ENCODE peak calls at places on chromosomes 5 and 9, in six cellular contexts. E is neuronal stem cell, S is mesenchymal stem cell, C is IMR-90, J is H1, U is trophoblast cell. R is an unnamed sample. For H3K36me3, the result is how much of the 10 kb centered on the place peaks cover.

GRCh38 chr5:156892223-156892622 is 42.1 kb downstream of the PPP1R2B start:
- DNase-seq in E (no peak), U (no peak), J (no peak), C (no peak), S (no peak), R (peak)

GRCh38 chr9:88741335-88741734 is 206.4 kb downstream of the NXNL2 start:
- DNase-seq in S (no peak), J (peak), E (no peak), U (no peak), C (no peak), R (peak)

GRCh38 chr5:102628449-102629175 is 126.5 kb upstream of the PAM start:
- DNase-seq in C (peak), U (peak), S (peak), J (no peak), E (no peak), R (no peak)

GRCh38 chr5:72878854-72879253 is 62.4 kb downstream of the TNPO1 start:
- DNase-seq in C (no peak), E (no peak), S (no peak), J (no peak), U (no peak), R (no peak)

GRCh38 chr5:149641600-149641999 is 60.3 kb downstream of the ARHGEF37 start:
- DNase-seq in E (no peak), J (no peak), C (no peak), S (no peak), U (no peak), R (no peak)

GRCh38 chr9:120443489-120443888 is 136.5 kb downstream of the CDK5RAP2 start:
- DNase-seq in S (peak), U (no peak), C (peak), J (no peak), E (no peak), R (no peak)

GRCh38 chr9:130845901-130846381 is 10.9 kb downstream of the ABL1 start:
- DNase-seq in E (no peak), C (peak), U (no peak), J (no peak), S (peak), R (no peak)

GRCh38 chr5:59401637-59402036 is 491.9 kb downstream of the PDE4D start:
- DNase-seq in C (no peak), S (no peak), E (no peak), J (no peak), U (no peak), R (no peak)

GRCh38 chr5:39980056-39980455 is 555.3 kb upstream of the DAB2 start:
- DNase-seq in U (no peak), S (peak), E (no peak), C (no peak), J (no peak), R (no peak)

GRCh38 chr5:124866355-124867063 is 120.1 kb upstream of the ZNF608 start:
- DNase-seq in E (no peak), J (no peak), U (no peak), C (no peak), S (no peak), R (peak)

GRCh38 chr9:104951487-104951886 is 23.5 kb upstream of the ABCA1 start:
- DNase-seq in E (no peak), J (no peak), S (no peak), C (no peak), U (no peak), R (no peak)

GRCh38 chr5:76363385-76364261 is 39.5 kb upstream of the IQGAP2 start:
- DNase-seq in C (no peak), E (no peak), J (no peak), U (no peak), S (no peak), R (no peak)

GRCh38 chr5:155729684-155730059 is 597.3 kb upstream of the SGCD start:
- DNase-seq in U (no peak), S (no peak), C (no peak), E (peak), J (peak), R (peak)

GRCh38 chr9:89919171-89919681 is 314.4 kb downstream of the GADD45G start:
- DNase-seq in E (no peak), C (no peak), U (peak), J (peak), S (no peak), R (peak)

GRCh38 chr5:138353550-138353893 is 1.0 kb downstream of the KDM3B start:
- DNase-seq in U (no peak), C (no peak), S (no peak), E (no peak), J (no peak), R (no peak)

GRCh38 chr9:107279084-107279483 is 4.0 kb upstream of the RAD23B start:
- DNase-seq in J (no peak), E (no peak), S (no peak), U (peak), C (no peak), R (no peak)

GRCh38 chr9:18077941-18078678 is 395.8 kb upstream of the ADAMTSL1 start:
- DNase-seq in J (no peak), E (no peak), U (no peak), S (no peak), C (no peak), R (no peak)

GRCh38 chr9:85038061-85038460 is 368.5 kb downstream of the NTRK2 start:
- DNase-seq in J (no peak), U (no peak), S (no peak), E (no peak), C (no peak), R (no peak)

GRCh38 chr5:119080975-119081374 is 10.1 kb downstream of the DMXL1 start:
- DNase-seq in C (no peak), U (no peak), J (no peak), S (no peak), E (no peak), R (peak)

GRCh38 chr5:159783731-159784247 is 132.5 kb upstream of the ADRA1B start:
- DNase-seq in U (no peak), J (no peak), S (no peak), C (no peak), E (no peak), R (no peak)

GRCh38 chr9:99511723-99512122 is 289.6 kb downstream of the SEC61B start:
- DNase-seq in S (no peak), U (no peak), C (no peak), J (no peak), E (no peak), R (peak)

GRCh38 chr5:32138839-32139493 is 35.2 kb downstream of the GOLPH3 start:
- DNase-seq in U (no peak), J (no peak), E (no peak), S (no peak), C (peak), R (no peak)

GRCh38 chr9:73216016-73216415 is 64.4 kb downstream of the ANXA1 start:
- DNase-seq in C (no peak), J (no peak), S (no peak), E (no peak), U (no peak), R (peak)

GRCh38 chr5:40486437-40487270 is 193.1 kb upstream of the PTGER4 start:
- DNase-seq in U (peak), C (peak), S (no peak), J (no peak), E (no peak), R (no peak)

GRCh38 chr5:118883396-118883795 is 105.0 kb downstream of the DTWD2 start:
- DNase-seq in C (no peak), J (no peak), E (no peak), U (no peak), S (no peak), R (peak)

GRCh38 chr5:1005362-1005851 is 3.2 kb upstream of the NKD2 start:
- DNase-seq in E (no peak), J (peak), U (no peak), C (no peak), S (no peak), R (no peak)

GRCh38 chr5:1512541-1513291 is 11.0 kb downstream of the LPCAT1 start:
- DNase-seq in C (no peak), U (peak), E (no peak), J (peak), S (no peak), R (no peak)

GRCh38 chr5:132259061-132259851 is 1.8 kb downstream of the PDLIM4 start:
- DNase-seq in C (peak), S (peak), J (peak), U (no peak), E (no peak), R (no peak)

GRCh38 chr5:86861514-86861913 is 243.8 kb downstream of the COX7C start:
- DNase-seq in E (peak), J (no peak), U (no peak), S (no peak), C (no peak), R (peak)

GRCh38 chr5:146607663-146608315 is 91.8 kb upstream of the GPR151 start:
- DNase-seq in J (no peak), C (no peak), E (no peak), U (no peak), S (no peak), R (no peak)

GRCh38 chr5:176144508-176144907 is 93.7 kb upstream of the SIMC1 start:
- DNase-seq in J (no peak), S (no peak), U (no peak), E (no peak), C (no peak), R (no peak)

GRCh38 chr9:77375956-77376532 is 198.7 kb downstream of the VPS13A start:
- DNase-seq in S (peak), J (no peak), E (peak), C (peak), U (no peak), R (peak)

GRCh38 chr5:21919417-21920022 is 933.6 kb downstream of the CDH12 start:
- DNase-seq in C (peak), E (peak), S (peak), J (no peak), U (no peak), R (peak)

GRCh38 chr5:57650360-57651069 is 167.9 kb upstream of the ACTBL2 start:
- DNase-seq in J (peak), C (peak), U (peak), S (peak), E (no peak), R (peak)

GRCh38 chr5:60718186-60718892 is 18.4 kb upstream of the DEPDC1B start:
- DNase-seq in C (no peak), E (no peak), S (no peak), U (no peak), J (no peak), R (no peak)

GRCh38 chr9:121774715-121775613 is 123.5 kb downstream of the DAB2IP start:
- DNase-seq in S (no peak), E (no peak), U (no peak), J (no peak), C (no peak), R (no peak)

GRCh38 chr5:120509056-120509455 is 45.0 kb downstream of the PRR16 start:
- DNase-seq in J (no peak), U (no peak), C (peak), S (no peak), E (no peak), R (no peak)

GRCh38 chr5:140575309-140575708 is 10.7 kb downstream of the SLC35A4 start:
- DNase-seq in U (peak), S (no peak), J (no peak), C (peak), E (no peak), R (peak)

GRCh38 chr5:145792840-145793239 is 42.3 kb downstream of the PRELID2 start:
- DNase-seq in S (no peak), C (no peak), J (no peak), U (no peak), E (no peak), R (no peak)

DNA sequence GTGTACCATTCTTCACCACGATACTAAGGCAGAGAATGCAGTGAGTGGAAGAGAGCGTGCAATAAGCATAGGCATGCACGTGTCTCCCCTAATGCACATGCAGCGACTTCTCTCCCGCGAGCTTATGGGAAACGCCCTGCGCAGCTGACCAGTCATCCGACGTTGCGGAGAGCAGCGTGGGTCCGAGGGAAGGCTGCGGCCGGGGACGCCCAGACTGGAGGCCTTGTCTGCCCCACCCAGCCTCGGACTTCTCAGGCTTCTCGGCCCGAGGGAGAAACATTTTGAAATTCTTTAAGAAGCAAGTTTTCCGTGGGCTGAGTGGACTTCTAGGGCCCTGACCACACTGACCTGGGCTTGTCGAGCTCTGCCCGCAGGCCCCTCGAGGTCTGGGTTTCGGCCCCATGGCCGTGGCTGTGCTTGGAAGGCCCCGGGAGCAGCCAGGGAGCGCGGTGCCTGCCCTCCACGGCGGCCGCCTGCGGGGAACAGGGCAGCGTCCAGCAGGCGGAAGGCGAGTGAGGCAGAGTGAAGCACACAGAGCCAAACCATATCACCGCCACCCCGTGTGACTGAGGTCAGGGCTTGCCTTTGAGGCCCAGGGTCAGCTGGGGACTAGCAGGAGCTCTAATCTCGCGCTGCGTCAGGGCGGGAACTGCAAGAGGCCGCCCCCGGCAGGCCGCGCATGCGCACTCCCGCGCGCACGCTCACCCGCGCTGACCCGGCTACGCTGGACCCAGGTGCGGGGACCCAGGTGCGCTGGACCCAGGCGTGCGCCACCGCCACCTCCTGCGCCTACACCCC is 60.0 kb upstream of the IRX1 start:
- DNase-seq in U (no peak), S (no peak), J (no peak), E (no peak), C (no peak), R (no peak)
- H4K8ac ChIP-seq in U (no peak), S (no peak), J (peak), E (no peak), C (no peak), R (no peak)

GRCh38 chr9:93525476-93525875 is 50.9 kb upstream of the PHF2 start:
- DNase-seq in E (no peak), S (no peak), U (no peak), C (no peak), J (no peak), R (peak)
- H3K36me3 ChIP-seq in E (half or more), S (under half), U (under half), C (under half), J (under half), R (under half)

GRCh38 chr9:127199001-127199791 is 65.4 kb upstream of the GARNL3 start:
- DNase-seq in S (peak), J (peak), E (peak), C (peak), U (peak), R (peak)
- H4K8ac ChIP-seq in S (no peak), J (peak), E (no peak), C (no peak), U (no peak), R (no peak)

GRCh38 chr5:17257705-17258273 is 40.4 kb downstream of the BASP1 start:
- DNase-seq in E (no peak), C (peak), J (no peak), U (no peak), S (peak), R (no peak)

GRCh38 chr5:17255471-17256016 is 38.1 kb downstream of the BASP1 start:
- DNase-seq in J (no peak), U (peak), C (no peak), E (no peak), S (peak), R (no peak)

GRCh38 chr5:17258429-17258828 is 41.0 kb downstream of the BASP1 start:
- DNase-seq in U (no peak), S (no peak), C (peak), E (no peak), J (no peak), R (no peak)

GRCh38 chr5:17256171-17256570 is 38.7 kb downstream of the BASP1 start:
- DNase-seq in S (peak), E (no peak), U (no peak), C (no peak), J (no peak), R (no peak)

GRCh38 chr5:17256839-17257238 is 39.4 kb downstream of the BASP1 start:
- DNase-seq in C (no peak), J (no peak), U (no peak), E (no peak), S (no peak), R (no peak)
- H3K36me3 ChIP-seq in C (under half), J (under half), U (under half), E (half or more), S (under half), R (under half)

DNA sequence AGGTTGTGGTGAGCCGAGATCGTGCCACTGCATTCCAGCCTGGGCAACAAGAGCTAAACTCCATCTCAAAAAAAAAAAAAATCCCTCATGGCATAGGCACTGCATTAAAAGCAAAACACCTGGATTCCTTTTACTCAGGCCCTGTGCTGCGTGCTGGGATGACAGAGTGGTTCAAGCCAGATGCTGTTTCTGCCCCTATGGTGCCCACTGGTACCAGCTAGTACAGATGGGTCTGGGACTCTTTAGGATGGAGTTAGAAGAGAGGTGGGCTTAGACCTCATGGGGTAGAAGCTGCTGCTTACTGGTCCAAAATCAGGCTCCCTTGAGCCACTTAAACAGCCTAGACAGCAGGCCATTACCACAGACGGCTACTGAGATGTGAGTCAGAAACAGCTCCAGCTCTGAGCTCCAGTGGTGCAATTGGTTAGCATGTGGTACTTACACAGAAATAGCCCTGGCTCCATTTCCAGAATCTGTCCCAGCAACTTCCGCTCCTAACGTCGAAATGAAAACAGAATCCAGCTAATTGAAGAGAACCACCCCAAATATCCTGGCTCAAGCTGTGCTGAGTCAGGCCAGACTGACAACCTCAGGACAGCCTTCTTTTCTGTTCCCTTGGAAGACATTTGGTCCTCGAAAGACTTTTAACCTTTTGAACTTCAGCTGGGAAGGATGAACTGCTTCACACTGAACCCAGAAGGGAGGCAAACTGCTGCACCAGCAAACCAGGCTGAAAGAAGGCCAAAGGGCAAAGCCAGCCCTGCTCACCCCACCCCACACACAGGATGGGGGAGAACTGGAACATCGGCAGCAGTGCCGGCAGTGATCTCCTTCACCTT is 15.5 kb downstream of the C5orf15 start:
- DNase-seq in C (peak), J (no peak), E (no peak), S (peak), U (no peak), R (no peak)
- H4K8ac ChIP-seq in C (no peak), J (no peak), E (no peak), S (no peak), U (no peak), R (no peak)

DNA sequence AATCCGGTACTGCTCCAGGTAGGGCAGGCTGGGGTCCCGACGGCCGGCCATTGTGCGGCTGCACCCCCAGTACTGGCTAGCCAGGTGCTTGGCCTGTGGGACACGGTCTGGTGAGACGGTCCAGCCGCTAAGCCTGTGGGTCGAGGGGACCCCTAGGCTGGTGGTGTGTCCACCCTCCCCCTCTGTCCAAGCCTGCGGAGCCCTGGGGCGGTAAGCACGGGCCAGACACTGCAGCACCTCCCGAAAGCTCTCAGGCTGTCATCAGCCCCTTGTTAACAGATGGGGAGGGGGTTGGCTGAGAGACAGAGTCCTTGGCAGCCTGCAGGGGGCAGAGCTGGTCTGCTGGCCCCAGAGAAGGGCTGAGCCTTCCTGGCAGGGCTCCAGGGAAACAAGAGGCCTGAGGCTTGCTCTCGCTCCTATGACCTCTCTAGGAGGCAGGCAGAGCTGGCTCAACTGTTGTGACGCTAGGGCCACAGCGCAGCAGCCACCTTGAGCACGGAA is 11.8 kb upstream of the MRNIP start:
- DNase-seq in C (peak), E (no peak), U (no peak), S (peak), J (peak), R (peak)
- H3K36me3 ChIP-seq in C (half or more), E (half or more), U (half or more), S (half or more), J (under half), R (under half)

GRCh38 chr9:94783121-94783664 is 56.7 kb downstream of the AOPEP start:
- DNase-seq in E (peak), S (peak), J (peak), U (peak), C (peak), R (peak)
- H4K8ac ChIP-seq in E (no peak), S (peak), J (no peak), U (no peak), C (peak), R (no peak)